ENCODE peak calls at places on chromosomes 16 and 17, in ten cellular contexts. E is upper lobe of right lung, U is brain microvascular endothelial cell, K is GM06990, N is astrocyte, Z is GM23338, F is BJ, I is prostate gland, Q is mammary epithelial cell, H is ovary. B is an unnamed sample. For H3K36me3, the result is how much of the 10 kb centered on the place peaks cover.

GRCh38 chr16:51988977-51989376 is 558.0 kb downstream of the TOX3 start:
- DNase-seq in E (no peak), U (no peak), K (no peak), N (no peak), Z (no peak), F (no peak), I (no peak), Q (no peak), H (no peak), B (no peak)

GRCh38 chr17:80782536-80783427 is 208.9 kb upstream of the CHMP6 start:
- DNase-seq in E (no peak), U (peak), K (no peak), N (no peak), Z (no peak), F (no peak), I (no peak), Q (no peak), H (no peak), B (no peak)

GRCh38 chr17:29195465-29196081 is 15.4 kb upstream of the MYO18A start:
- DNase-seq in E (no peak), U (no peak), K (peak), N (no peak), Z (no peak), F (no peak), I (no peak), Q (peak), H (no peak), B (peak)

GRCh38 chr17:55072910-55073309 is 104.3 kb downstream of the STXBP4 start:
- DNase-seq in E (no peak), U (no peak), K (no peak), N (no peak), Z (no peak), F (no peak), I (no peak), Q (no peak), H (no peak), B (no peak)

GRCh38 chr16:55498101-55498500 is 10.8 kb upstream of the LPCAT2 start:
- DNase-seq in E (no peak), U (no peak), K (no peak), N (no peak), Z (no peak), F (no peak), I (peak), Q (no peak), H (no peak), B (no peak)

GRCh38 chr17:34658796-34659195 is 79.4 kb downstream of the TMEM132E start:
- DNase-seq in E (no peak), U (no peak), K (no peak), N (no peak), Z (no peak), F (no peak), I (no peak), Q (no peak), H (no peak), B (no peak)

GRCh38 chr17:63946440-63947363 is 14.6 kb upstream of the CD79B start:
- DNase-seq in E (no peak), U (peak), K (peak), N (no peak), Z (peak), F (no peak), I (peak), Q (no peak), H (no peak), B (peak)

GRCh38 chr17:63573634-63574033 is 23.4 kb downstream of the DCAF7 start:
- DNase-seq in E (no peak), U (no peak), K (no peak), N (no peak), Z (peak), F (no peak), I (no peak), Q (no peak), H (no peak), B (no peak)

GRCh38 chr16:1612320-1613111 is at the start of gene CRAMP1:
- DNase-seq in E (no peak), U (peak), K (peak), N (no peak), Z (peak), F (no peak), I (no peak), Q (peak), H (no peak), B (no peak)

GRCh38 chr17:37818689-37819088 is 73.8 kb upstream of the HNF1B start:
- DNase-seq in E (peak), U (no peak), K (no peak), N (peak), Z (no peak), F (no peak), I (peak), Q (peak), H (no peak), B (peak)

GRCh38 chr16:84144301-84144858 is 597 bp downstream of the HSDL1 start:
- DNase-seq in E (peak), U (no peak), K (peak), N (no peak), Z (peak), F (no peak), I (peak), Q (peak), H (peak), B (no peak)

DNA sequence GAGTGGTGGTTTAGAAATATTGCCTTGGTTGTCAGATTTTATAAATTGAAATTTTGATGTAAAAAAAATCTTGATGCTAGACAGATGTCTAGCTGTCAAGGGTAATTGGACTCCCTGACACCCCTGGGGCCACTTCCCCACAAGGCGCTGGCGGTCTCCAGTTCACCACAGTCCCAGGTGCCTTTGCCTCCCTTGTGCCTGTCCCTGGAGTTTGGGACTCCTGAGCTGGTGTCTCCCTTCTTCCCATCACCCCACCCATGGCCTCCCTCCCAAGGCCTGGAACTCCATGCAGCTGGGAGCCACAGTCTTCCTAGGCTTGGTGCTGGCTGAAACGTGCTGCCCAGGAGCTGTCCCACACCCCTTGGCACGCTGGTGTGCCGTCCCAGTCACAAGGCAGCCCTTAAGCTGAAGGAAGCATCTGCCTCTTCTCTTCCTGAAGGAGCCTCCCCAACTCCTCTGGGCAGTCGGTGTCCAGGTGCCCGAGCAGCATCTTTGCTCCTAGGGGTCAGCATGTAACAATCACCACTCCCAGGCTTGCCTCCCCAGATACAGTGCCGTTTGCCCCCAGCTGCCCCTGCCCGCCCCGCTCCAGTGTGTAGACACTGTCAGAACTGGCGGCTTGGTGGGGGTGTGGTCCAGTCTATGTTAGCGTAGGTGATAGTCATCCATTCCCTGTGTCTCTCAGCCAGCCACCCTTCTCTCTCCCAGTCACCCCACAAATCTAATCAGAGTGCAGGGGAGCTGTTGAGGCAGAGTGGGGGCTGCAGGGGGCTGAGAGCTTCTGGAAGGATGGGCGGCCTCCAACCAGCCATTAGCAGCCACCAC is 26.2 kb downstream of the POLR3E start:
- DNase-seq in E (peak), U (no peak), K (no peak), N (no peak), Z (no peak), F (no peak), I (no peak), Q (no peak), H (peak), B (no peak)
- H3K36me3 ChIP-seq in E (half or more), U (under half), K (under half), N (under half), Z (under half), F (under half), I (under half), Q (under half), H (under half), B (half or more)

GRCh38 chr17:77190561-77190960 is 49.8 kb downstream of the SEC14L1 start:
- DNase-seq in E (no peak), U (no peak), K (no peak), N (no peak), Z (no peak), F (no peak), I (no peak), Q (no peak), H (no peak), B (no peak)

GRCh38 chr17:77189148-77189547 is 48.4 kb downstream of the SEC14L1 start:
- DNase-seq in E (no peak), U (no peak), K (no peak), N (no peak), Z (no peak), F (no peak), I (no peak), Q (no peak), H (no peak), B (no peak)

GRCh38 chr17:77188084-77189066 is 47.6 kb downstream of the SEC14L1 start:
- DNase-seq in E (no peak), U (no peak), K (no peak), N (no peak), Z (no peak), F (no peak), I (no peak), Q (peak), H (no peak), B (peak)

GRCh38 chr17:77193653-77194052 is 52.9 kb downstream of the SEC14L1 start:
- DNase-seq in E (no peak), U (no peak), K (no peak), N (no peak), Z (no peak), F (no peak), I (no peak), Q (no peak), H (no peak), B (no peak)

GRCh38 chr17:77191266-77191665 is 50.5 kb downstream of the SEC14L1 start:
- DNase-seq in E (no peak), U (no peak), K (no peak), N (no peak), Z (no peak), F (no peak), I (no peak), Q (no peak), H (no peak), B (no peak)
- H3K36me3 ChIP-seq in E (half or more), U (under half), K (under half), N (under half), Z (under half), F (under half), I (under half), Q (under half), H (under half), B (under half)

GRCh38 chr17:73414171-73414955 is 102.6 kb upstream of the CDC42EP4 start:
- DNase-seq in E (no peak), U (no peak), K (no peak), N (no peak), Z (no peak), F (no peak), I (no peak), Q (no peak), H (no peak), B (no peak)
- H3K36me3 ChIP-seq in E (under half), U (under half), K (under half), N (under half), Z (under half), F (under half), I (under half), Q (under half), H (under half), B (under half)

GRCh38 chr16:16138034-16138635 is 85.2 kb downstream of the ABCC6 start:
- DNase-seq in E (no peak), U (no peak), K (no peak), N (no peak), Z (no peak), F (no peak), I (no peak), Q (no peak), H (no peak), B (no peak)

GRCh38 chr16:16137110-16137509 is 86.2 kb downstream of the ABCC6 start:
- DNase-seq in E (no peak), U (no peak), K (no peak), N (no peak), Z (no peak), F (no peak), I (no peak), Q (no peak), H (no peak), B (no peak)

GRCh38 chr16:16133943-16134604 is 89.2 kb downstream of the ABCC6 start:
- DNase-seq in E (no peak), U (no peak), K (no peak), N (no peak), Z (no peak), F (no peak), I (no peak), Q (no peak), H (no peak), B (no peak)

GRCh38 chr16:16139061-16139460 is 84.2 kb downstream of the ABCC6 start:
- DNase-seq in E (no peak), U (no peak), K (no peak), N (no peak), Z (no peak), F (no peak), I (no peak), Q (no peak), H (no peak), B (no peak)

DNA sequence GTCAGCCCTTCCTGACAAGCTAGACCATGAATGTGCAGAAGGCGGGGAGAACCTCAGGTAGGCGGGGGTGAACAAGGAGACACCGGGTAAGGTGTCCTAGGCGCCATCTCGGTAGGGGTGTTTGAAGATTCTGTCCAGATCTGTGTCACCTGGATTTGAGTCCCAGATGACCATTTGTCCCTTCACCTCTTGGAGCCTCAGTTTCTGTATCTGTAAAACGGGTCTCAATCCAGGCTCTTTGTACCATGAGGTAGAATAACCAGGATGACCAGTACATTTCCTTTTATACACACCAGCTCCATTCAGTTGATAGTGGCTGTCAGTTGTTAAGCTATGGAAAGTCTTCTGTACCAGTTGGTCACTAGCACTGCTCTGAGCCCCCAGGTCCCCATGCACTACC is 86.7 kb downstream of the ABCC6 start:
- DNase-seq in E (no peak), U (no peak), K (no peak), N (no peak), Z (no peak), F (no peak), I (no peak), Q (no peak), H (no peak), B (no peak)
- H3K36me3 ChIP-seq in E (half or more), U (half or more), K (under half), N (under half), Z (under half), F (under half), I (under half), Q (under half), H (under half), B (under half)

GRCh38 chr17:746783-747629 is 5.1 kb downstream of the GEMIN4 start:
- DNase-seq in E (no peak), U (no peak), K (no peak), N (no peak), Z (no peak), F (no peak), I (no peak), Q (no peak), H (no peak), B (no peak)
- H3K36me3 ChIP-seq in E (half or more), U (under half), K (under half), N (under half), Z (under half), F (under half), I (under half), Q (under half), H (under half), B (under half)

DNA sequence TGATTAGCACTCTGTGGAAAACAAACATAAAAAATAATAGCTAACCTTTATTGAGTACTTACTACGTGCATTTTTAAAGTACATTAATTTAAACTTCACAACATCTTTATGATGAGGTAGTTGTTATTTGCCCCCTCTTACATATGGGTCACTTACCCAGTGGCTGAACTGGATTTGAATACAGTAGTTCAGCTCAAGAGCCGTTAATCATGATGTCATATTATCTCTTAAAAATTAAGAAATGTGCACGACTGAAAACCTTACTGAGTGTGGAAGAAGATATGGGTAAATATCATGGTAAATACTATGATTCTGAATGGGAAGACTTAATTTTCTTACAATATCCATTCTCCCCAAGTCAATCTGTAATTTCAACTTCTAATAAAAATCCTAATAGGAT is 17.6 kb downstream of the NDEL1 start:
- DNase-seq in E (no peak), U (no peak), K (no peak), N (no peak), Z (no peak), F (no peak), I (no peak), Q (no peak), H (no peak), B (no peak)
- H3K36me3 ChIP-seq in E (half or more), U (half or more), K (under half), N (half or more), Z (under half), F (under half), I (under half), Q (under half), H (under half), B (under half)

GRCh38 chr16:4437366-4437765 is 11.7 kb downstream of the DNAJA3 start:
- DNase-seq in E (no peak), U (no peak), K (no peak), N (no peak), Z (no peak), F (no peak), I (no peak), Q (no peak), H (no peak), B (no peak)

GRCh38 chr16:4443271-4443670 is 17.6 kb downstream of the DNAJA3 start:
- DNase-seq in E (no peak), U (no peak), K (no peak), N (no peak), Z (no peak), F (no peak), I (no peak), Q (no peak), H (no peak), B (no peak)

GRCh38 chr16:4443986-4444385 is 18.3 kb downstream of the DNAJA3 start:
- DNase-seq in E (no peak), U (no peak), K (no peak), N (no peak), Z (no peak), F (no peak), I (no peak), Q (no peak), H (no peak), B (no peak)

DNA sequence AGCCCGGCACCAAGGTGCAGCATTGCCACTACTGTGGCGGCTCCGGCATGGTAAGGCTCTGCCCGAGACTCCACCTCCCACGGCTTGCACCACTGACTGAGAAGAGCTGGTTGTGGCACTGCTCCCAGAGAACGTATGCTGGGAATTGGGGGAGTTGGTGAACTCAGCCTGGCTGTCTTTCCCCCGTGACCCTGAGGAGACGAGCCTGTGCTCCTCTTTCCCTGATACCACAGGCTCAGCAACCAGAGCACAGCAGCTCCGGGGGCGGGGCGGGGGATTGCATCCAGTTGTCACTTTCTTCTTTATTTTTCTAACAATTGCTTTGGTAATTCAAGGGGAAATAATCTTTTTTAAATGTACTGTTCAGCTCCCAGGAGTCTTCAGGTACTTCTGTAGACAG is 16.7 kb downstream of the DNAJA3 start:
- DNase-seq in E (no peak), U (no peak), K (no peak), N (no peak), Z (no peak), F (no peak), I (no peak), Q (no peak), H (no peak), B (no peak)
- H3K36me3 ChIP-seq in E (half or more), U (half or more), K (under half), N (half or more), Z (half or more), F (under half), I (under half), Q (under half), H (under half), B (under half)

GRCh38 chr17:78437508-78438169 is 59.2 kb downstream of the PGS1 start:
- DNase-seq in E (no peak), U (no peak), K (no peak), N (no peak), Z (no peak), F (no peak), I (no peak), Q (no peak), H (no peak), B (no peak)
- H3K36me3 ChIP-seq in E (under half), U (under half), K (under half), N (under half), Z (under half), F (under half), I (under half), Q (under half), H (under half), B (under half)